ENCODE peak calls at places on chromosomes 3 and 15, in seven cellular contexts. One of them, this sample, is unnamed.
A peak's percentile ranks its signal among the peaks of the same experiment; 100 is the strongest.

GRCh38 chr3:44365952-44366351 is 27.4 kb downstream of the TCAIM start:
- DNase-seq in H7: peak; percentile 8
- DNase-seq in CD8-positive, alpha-beta memory T cell: no peak
- DNase-seq in brain pericyte: no peak
- DNase-seq in stimulated activated CD8-positive, alpha-beta memory T cell treated with anti-CD3 and anti-CD28 coated beads, Interleukin-7, amount 100 ng/mL, for 1 hour: no peak
- DNase-seq in NAMALWA: no peak
- DNase-seq in activated CD4-positive, CD25-positive, alpha-beta regulatory T cell treated with anti-CD3 and anti-CD28 coated beads, Interleukin-2, amount 50 U/mL, for 72 hours: no peak
- DNase-seq in this sample: no peak

GRCh38 chr3:183092256-183092655 is 7.0 kb downstream of the MCCC1 start:
- DNase-seq in H7: no peak
- DNase-seq in CD8-positive, alpha-beta memory T cell: no peak
- DNase-seq in brain pericyte: no peak
- DNase-seq in stimulated activated CD8-positive, alpha-beta memory T cell treated with anti-CD3 and anti-CD28 coated beads, Interleukin-7, amount 100 ng/mL, for 1 hour: no peak
- DNase-seq in NAMALWA: no peak
- DNase-seq in activated CD4-positive, CD25-positive, alpha-beta regulatory T cell treated with anti-CD3 and anti-CD28 coated beads, Interleukin-2, amount 50 U/mL, for 72 hours: no peak
- DNase-seq in this sample: no peak

GRCh38 chr3:128503164-128503651 is 10.2 kb upstream of the GATA2 start:
- DNase-seq in H7: peak; percentile 81
- DNase-seq in CD8-positive, alpha-beta memory T cell: no peak
- DNase-seq in brain pericyte: no peak
- DNase-seq in stimulated activated CD8-positive, alpha-beta memory T cell treated with anti-CD3 and anti-CD28 coated beads, Interleukin-7, amount 100 ng/mL, for 1 hour: no peak
- DNase-seq in NAMALWA: no peak
- DNase-seq in activated CD4-positive, CD25-positive, alpha-beta regulatory T cell treated with anti-CD3 and anti-CD28 coated beads, Interleukin-2, amount 50 U/mL, for 72 hours: no peak
- DNase-seq in this sample: no peak

GRCh38 chr15:44861439-44861910 is 95.0 kb upstream of the TERB2 start:
- DNase-seq in H7: peak; percentile 4
- DNase-seq in CD8-positive, alpha-beta memory T cell: no peak
- DNase-seq in brain pericyte: no peak
- DNase-seq in stimulated activated CD8-positive, alpha-beta memory T cell treated with anti-CD3 and anti-CD28 coated beads, Interleukin-7, amount 100 ng/mL, for 1 hour: no peak
- DNase-seq in NAMALWA: no peak
- DNase-seq in activated CD4-positive, CD25-positive, alpha-beta regulatory T cell treated with anti-CD3 and anti-CD28 coated beads, Interleukin-2, amount 50 U/mL, for 72 hours: no peak
- DNase-seq in this sample: no peak

GRCh38 chr3:129310111-129310601 is 31.5 kb downstream of the HMCES start:
- DNase-seq in H7: no peak
- DNase-seq in CD8-positive, alpha-beta memory T cell: no peak
- DNase-seq in brain pericyte: no peak
- DNase-seq in stimulated activated CD8-positive, alpha-beta memory T cell treated with anti-CD3 and anti-CD28 coated beads, Interleukin-7, amount 100 ng/mL, for 1 hour: no peak
- DNase-seq in NAMALWA: no peak
- DNase-seq in activated CD4-positive, CD25-positive, alpha-beta regulatory T cell treated with anti-CD3 and anti-CD28 coated beads, Interleukin-2, amount 50 U/mL, for 72 hours: no peak
- DNase-seq in this sample: peak; percentile 1

GRCh38 chr3:150049317-150049716 is 78.6 kb upstream of the PFN2 start:
- DNase-seq in H7: no peak
- DNase-seq in CD8-positive, alpha-beta memory T cell: no peak
- DNase-seq in brain pericyte: no peak
- DNase-seq in stimulated activated CD8-positive, alpha-beta memory T cell treated with anti-CD3 and anti-CD28 coated beads, Interleukin-7, amount 100 ng/mL, for 1 hour: no peak
- DNase-seq in NAMALWA: no peak
- DNase-seq in activated CD4-positive, CD25-positive, alpha-beta regulatory T cell treated with anti-CD3 and anti-CD28 coated beads, Interleukin-2, amount 50 U/mL, for 72 hours: no peak
- DNase-seq in this sample: peak; percentile 35

GRCh38 chr15:65062726-65063125 is 5.1 kb downstream of the RASL12 start:
- DNase-seq in H7: no peak
- DNase-seq in CD8-positive, alpha-beta memory T cell: no peak
- DNase-seq in brain pericyte: no peak
- DNase-seq in stimulated activated CD8-positive, alpha-beta memory T cell treated with anti-CD3 and anti-CD28 coated beads, Interleukin-7, amount 100 ng/mL, for 1 hour: no peak
- DNase-seq in NAMALWA: no peak
- DNase-seq in activated CD4-positive, CD25-positive, alpha-beta regulatory T cell treated with anti-CD3 and anti-CD28 coated beads, Interleukin-2, amount 50 U/mL, for 72 hours: no peak
- DNase-seq in this sample: no peak

GRCh38 chr15:80641384-80641783 is 53.7 kb upstream of the ABHD17C start:
- DNase-seq in H7: no peak
- DNase-seq in CD8-positive, alpha-beta memory T cell: no peak
- DNase-seq in brain pericyte: no peak
- DNase-seq in stimulated activated CD8-positive, alpha-beta memory T cell treated with anti-CD3 and anti-CD28 coated beads, Interleukin-7, amount 100 ng/mL, for 1 hour: no peak
- DNase-seq in NAMALWA: no peak
- DNase-seq in activated CD4-positive, CD25-positive, alpha-beta regulatory T cell treated with anti-CD3 and anti-CD28 coated beads, Interleukin-2, amount 50 U/mL, for 72 hours: no peak
- DNase-seq in this sample: no peak

GRCh38 chr3:169914321-169914720 is 2.9 kb downstream of the SAMD7 start:
- DNase-seq in H7: no peak
- DNase-seq in CD8-positive, alpha-beta memory T cell: no peak
- DNase-seq in brain pericyte: no peak
- DNase-seq in stimulated activated CD8-positive, alpha-beta memory T cell treated with anti-CD3 and anti-CD28 coated beads, Interleukin-7, amount 100 ng/mL, for 1 hour: no peak
- DNase-seq in NAMALWA: no peak
- DNase-seq in activated CD4-positive, CD25-positive, alpha-beta regulatory T cell treated with anti-CD3 and anti-CD28 coated beads, Interleukin-2, amount 50 U/mL, for 72 hours: no peak
- DNase-seq in this sample: peak; percentile 62